ENCODE peak calls at places on chromosomes 6 and 20, in four cellular contexts. One of them, this sample, is unnamed.

GRCh38 chr6:137920331-137920730 is 53.3 kb downstream of the TNFAIP3 start:
- DNase-seq in lower lobe of right lung: no peak
- DNase-seq in T-helper 2 cell: no peak
- DNase-seq in CD4-positive, CD25-positive, alpha-beta regulatory T cell: no peak
- DNase-seq in this sample: no peak

GRCh38 chr6:16179970-16180431 is 51.1 kb downstream of the MYLIP start:
- DNase-seq in lower lobe of right lung: no peak
- DNase-seq in T-helper 2 cell: no peak
- DNase-seq in CD4-positive, CD25-positive, alpha-beta regulatory T cell: peak; percentile 11
- DNase-seq in this sample: no peak

GRCh38 chr6:135481786-135482369 is 15.7 kb downstream of the AHI1 start:
- DNase-seq in lower lobe of right lung: no peak
- DNase-seq in T-helper 2 cell: no peak
- DNase-seq in CD4-positive, CD25-positive, alpha-beta regulatory T cell: no peak
- DNase-seq in this sample: no peak

GRCh38 chr20:24746351-24746685 is 202.8 kb upstream of the CST7 start:
- DNase-seq in lower lobe of right lung: peak; percentile 69
- DNase-seq in T-helper 2 cell: no peak
- DNase-seq in CD4-positive, CD25-positive, alpha-beta regulatory T cell: no peak
- DNase-seq in this sample: no peak

GRCh38 chr6:152004036-152004566 is 196.6 kb downstream of the ESR1 start:
- DNase-seq in lower lobe of right lung: no peak
- DNase-seq in T-helper 2 cell: no peak
- DNase-seq in CD4-positive, CD25-positive, alpha-beta regulatory T cell: no peak
- DNase-seq in this sample: no peak

GRCh38 chr20:35302421-35303335 is 10.5 kb upstream of the FAM83C start:
- DNase-seq in lower lobe of right lung: no peak
- DNase-seq in T-helper 2 cell: no peak
- DNase-seq in CD4-positive, CD25-positive, alpha-beta regulatory T cell: no peak
- DNase-seq in this sample: peak; percentile 15

GRCh38 chr6:36678488-36679042 is at the start of gene CDKN1A:
- DNase-seq in lower lobe of right lung: peak; percentile 94
- DNase-seq in T-helper 2 cell: peak; percentile 60
- DNase-seq in CD4-positive, CD25-positive, alpha-beta regulatory T cell: peak; percentile 70
- DNase-seq in this sample: peak; percentile 97

GRCh38 chr20:62365814-62366369 is 1.2 kb downstream of the LAMA5 start:
- DNase-seq in lower lobe of right lung: peak; percentile 58
- DNase-seq in T-helper 2 cell: no peak
- DNase-seq in CD4-positive, CD25-positive, alpha-beta regulatory T cell: no peak
- DNase-seq in this sample: no peak

GRCh38 chr20:45098096-45098773 is 2.7 kb downstream of the KCNS1 start:
- DNase-seq in lower lobe of right lung: no peak
- DNase-seq in T-helper 2 cell: no peak
- DNase-seq in CD4-positive, CD25-positive, alpha-beta regulatory T cell: no peak
- DNase-seq in this sample: no peak

GRCh38 chr6:37396571-37397185 is 36.3 kb upstream of the CMTR1 start:
- DNase-seq in lower lobe of right lung: no peak
- DNase-seq in T-helper 2 cell: no peak
- DNase-seq in CD4-positive, CD25-positive, alpha-beta regulatory T cell: no peak
- DNase-seq in this sample: no peak

GRCh38 chr6:165674155-165675029 is 11.4 kb upstream of the PDE10A start:
- DNase-seq in lower lobe of right lung: no peak
- DNase-seq in T-helper 2 cell: no peak
- DNase-seq in CD4-positive, CD25-positive, alpha-beta regulatory T cell: no peak
- DNase-seq in this sample: no peak

GRCh38 chr6:132713355-132714134 is at the start of gene VNN1:
- DNase-seq in lower lobe of right lung: no peak
- DNase-seq in T-helper 2 cell: no peak
- DNase-seq in CD4-positive, CD25-positive, alpha-beta regulatory T cell: no peak
- DNase-seq in this sample: no peak

GRCh38 chr6:111774346-111774703 is 98.9 kb downstream of the FYN start:
- DNase-seq in lower lobe of right lung: no peak
- DNase-seq in T-helper 2 cell: no peak
- DNase-seq in CD4-positive, CD25-positive, alpha-beta regulatory T cell: no peak
- DNase-seq in this sample: no peak

GRCh38 chr6:71510057-71510713 is 221.6 kb downstream of the OGFRL1 start:
- DNase-seq in lower lobe of right lung: no peak
- DNase-seq in T-helper 2 cell: no peak
- DNase-seq in CD4-positive, CD25-positive, alpha-beta regulatory T cell: no peak
- DNase-seq in this sample: no peak

GRCh38 chr20:38604873-38605303 is 3.3 kb downstream of the ARHGAP40 start:
- DNase-seq in lower lobe of right lung: no peak
- DNase-seq in T-helper 2 cell: no peak
- DNase-seq in CD4-positive, CD25-positive, alpha-beta regulatory T cell: no peak
- DNase-seq in this sample: no peak

This sample was measured in chondrocyte.